ENCODE peak calls at places on chromosomes 7 and 10, in eight cellular contexts. I is ovary, V is colonic mucosa, M is dorsolateral prefrontal cortex, A is GM23338, B is neuronal stem cell, R is lower lobe of right lung, S is neural progenitor cell. K is an unnamed sample.

GRCh38 chr7:114085592-114086490 is 167.0 kb upstream of the PPP1R3A start:
- DNase-seq in I (peak), V (peak), M (no peak), A (peak), B (peak), R (peak), S (peak), K (peak)

GRCh38 chr7:133394369-133394768 is 141.5 kb downstream of the EXOC4 start:
- DNase-seq in I (no peak), V (no peak), M (no peak), A (no peak), B (no peak), R (no peak), S (no peak), K (no peak)

GRCh38 chr10:28381903-28382347 is 79.1 kb upstream of the MPP7 start:
- DNase-seq in I (peak), V (peak), M (peak), A (peak), B (peak), R (peak), S (peak), K (peak)

GRCh38 chr10:73413108-73413527 is 740 bp downstream of the ANXA7 start:
- DNase-seq in I (no peak), V (peak), M (no peak), A (peak), B (no peak), R (no peak), S (peak), K (peak)

GRCh38 chr10:125025341-125025740 is 83.4 kb downstream of the ZRANB1 start:
- DNase-seq in I (peak), V (no peak), M (no peak), A (no peak), B (no peak), R (no peak), S (no peak), K (no peak)

GRCh38 chr7:143284591-143285453 is at the start of gene TMEM139:
- DNase-seq in I (no peak), V (peak), M (peak), A (peak), B (no peak), R (peak), S (peak), K (no peak)

GRCh38 chr7:15687645-15688025 is 1.2 kb upstream of the MEOX2 start:
- DNase-seq in I (peak), V (no peak), M (no peak), A (peak), B (peak), R (no peak), S (peak), K (no peak)

GRCh38 chr7:68246189-68246633 is 1249.6 kb downstream of the TYW1 start:
- DNase-seq in I (no peak), V (no peak), M (peak), A (peak), B (peak), R (no peak), S (peak), K (peak)

GRCh38 chr10:112295853-112296830 is 12.9 kb downstream of the TECTB start:
- DNase-seq in I (no peak), V (no peak), M (no peak), A (no peak), B (no peak), R (no peak), S (no peak), K (no peak)

GRCh38 chr7:95843286-95843685 is 70.9 kb downstream of the DYNC1I1 start:
- DNase-seq in I (no peak), V (no peak), M (no peak), A (peak), B (no peak), R (no peak), S (peak), K (no peak)

GRCh38 chr10:44962870-44963738 is 3.5 kb downstream of the RASSF4 start:
- DNase-seq in I (no peak), V (no peak), M (no peak), A (peak), B (no peak), R (no peak), S (peak), K (peak)

GRCh38 chr10:119614686-119615085 is 17.9 kb upstream of the TIAL1 start:
- DNase-seq in I (no peak), V (no peak), M (no peak), A (no peak), B (no peak), R (no peak), S (no peak), K (no peak)

GRCh38 chr10:79239275-79239779 is 107.9 kb upstream of the PPIF start:
- DNase-seq in I (no peak), V (peak), M (peak), A (peak), B (peak), R (peak), S (peak), K (peak)

GRCh38 chr7:73681031-73681430 is 2.2 kb downstream of the DNAJC30 start:
- DNase-seq in I (no peak), V (no peak), M (no peak), A (no peak), B (no peak), R (no peak), S (no peak), K (no peak)

GRCh38 chr7:151676759-151677158 is 157.1 kb upstream of the RHEB start:
- DNase-seq in I (no peak), V (no peak), M (no peak), A (no peak), B (no peak), R (no peak), S (no peak), K (no peak)

GRCh38 chr10:62666264-62666663 is 138.3 kb upstream of the ADO start:
- DNase-seq in I (no peak), V (no peak), M (no peak), A (no peak), B (no peak), R (no peak), S (no peak), K (no peak)

GRCh38 chr7:70736715-70737460 is 395.1 kb upstream of the GALNT17 start:
- DNase-seq in I (no peak), V (peak), M (no peak), A (peak), B (no peak), R (no peak), S (no peak), K (no peak)

GRCh38 chr7:108488902-108489538 is 32.8 kb upstream of the NRCAM start:
- DNase-seq in I (no peak), V (no peak), M (no peak), A (peak), B (no peak), R (no peak), S (peak), K (no peak)

GRCh38 chr10:122344741-122345258 is 29.7 kb upstream of the PLEKHA1 start:
- DNase-seq in I (no peak), V (peak), M (no peak), A (no peak), B (no peak), R (no peak), S (no peak), K (no peak)

GRCh38 chr10:14253079-14253478 is 77.6 kb downstream of the FRMD4A start:
- DNase-seq in I (no peak), V (no peak), M (no peak), A (no peak), B (no peak), R (no peak), S (no peak), K (no peak)

GRCh38 chr7:70775570-70776156 is 356.3 kb upstream of the GALNT17 start:
- DNase-seq in I (no peak), V (no peak), M (no peak), A (peak), B (no peak), R (no peak), S (no peak), K (no peak)

GRCh38 chr10:114876602-114877300 is 55.2 kb downstream of the FHIP2A start:
- DNase-seq in I (peak), V (peak), M (peak), A (peak), B (peak), R (peak), S (peak), K (no peak)

GRCh38 chr7:108285018-108285368 is 154.8 kb upstream of the LAMB4 start:
- DNase-seq in I (no peak), V (no peak), M (no peak), A (no peak), B (no peak), R (no peak), S (no peak), K (no peak)

DNA sequence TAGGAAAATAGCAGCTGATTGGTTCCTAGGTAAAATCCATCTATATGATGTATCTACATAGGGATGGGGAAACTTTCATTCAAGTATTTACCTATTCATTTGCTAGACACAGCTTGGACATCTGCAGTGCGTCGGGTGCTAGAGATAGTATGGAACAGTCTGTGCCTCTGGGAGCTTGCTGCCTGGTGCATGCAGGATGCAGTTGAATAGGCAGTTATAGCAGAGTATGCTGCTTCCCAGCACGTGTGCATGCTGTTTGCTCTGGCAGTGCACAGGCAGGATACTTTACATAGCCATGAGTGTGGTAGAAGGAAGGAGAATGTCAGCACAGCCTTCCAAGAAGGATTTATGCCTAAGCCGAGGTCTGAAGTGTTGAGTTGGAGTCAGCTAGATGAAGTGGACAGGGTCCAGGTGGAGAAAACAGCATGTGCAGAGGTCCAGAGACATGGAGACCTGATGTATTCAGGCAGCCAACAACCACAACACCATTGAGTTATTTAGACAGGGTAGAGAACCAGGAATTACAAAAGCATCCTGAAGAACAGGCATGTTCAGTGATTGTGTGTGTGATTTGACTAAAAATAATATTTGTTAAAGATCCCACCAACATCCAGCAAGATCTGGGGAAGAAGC is 8.1 kb downstream of the MAP3K8 start:
- DNase-seq in I (no peak), V (no peak), M (no peak), A (no peak), B (no peak), R (no peak), S (no peak), K (no peak)
- H3K27ac ChIP-seq in I (no peak), V (no peak), M (no peak), A (no peak), B (no peak), R (peak), S (no peak), K (no peak)

GRCh38 chr7:27207348-27207985 is 7.6 kb upstream of the HOXA13 start:
- DNase-seq in I (no peak), V (peak), M (no peak), A (no peak), B (no peak), R (no peak), S (no peak), K (no peak)

GRCh38 chr7:27203964-27204594 is 4.2 kb upstream of the HOXA13 start:
- DNase-seq in I (no peak), V (peak), M (no peak), A (no peak), B (no peak), R (no peak), S (no peak), K (no peak)

GRCh38 chr7:27203378-27203953 is 3.6 kb upstream of the HOXA13 start:
- DNase-seq in I (no peak), V (peak), M (no peak), A (no peak), B (no peak), R (no peak), S (no peak), K (no peak)

GRCh38 chr7:27204851-27205322 is 5.0 kb upstream of the HOXA13 start:
- DNase-seq in I (no peak), V (peak), M (no peak), A (peak), B (no peak), R (no peak), S (peak), K (no peak)

GRCh38 chr7:27205325-27206280 is 5.7 kb upstream of the HOXA13 start:
- DNase-seq in I (no peak), V (peak), M (no peak), A (peak), B (no peak), R (no peak), S (peak), K (no peak)
- H3K27ac ChIP-seq in I (no peak), V (peak), M (no peak), A (no peak), B (no peak), R (no peak), S (no peak), K (no peak)

DNA sequence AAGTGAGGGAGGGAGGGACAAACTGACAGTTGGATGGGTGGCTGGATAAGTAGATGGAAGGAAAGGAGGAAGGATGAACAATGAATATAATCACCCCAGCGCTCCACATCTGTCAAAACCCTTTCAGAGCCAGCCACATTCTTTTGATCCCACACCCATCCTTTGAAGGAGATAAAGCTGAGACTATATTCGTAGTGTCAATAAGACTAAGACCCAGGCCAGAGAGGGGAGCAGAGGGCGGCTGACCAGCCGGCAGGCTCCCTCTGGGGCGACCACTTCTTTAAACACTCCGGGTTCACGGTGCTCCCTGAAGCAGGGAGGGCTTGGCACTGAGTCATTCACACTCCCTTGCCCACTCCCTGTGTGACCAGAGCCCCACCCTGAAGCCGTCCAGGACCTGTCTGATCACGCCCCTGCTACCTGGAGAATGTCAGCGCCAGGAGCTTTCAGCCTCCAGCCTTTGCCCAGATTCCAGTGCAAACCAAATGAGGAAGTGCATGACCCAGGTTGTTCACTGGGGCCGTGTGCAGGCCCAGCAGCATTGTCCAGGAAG is 34.3 kb downstream of the UNC5B start:
- DNase-seq in I (no peak), V (peak), M (no peak), A (no peak), B (no peak), R (no peak), S (no peak), K (no peak)
- H3K27ac ChIP-seq in I (no peak), V (peak), M (no peak), A (no peak), B (no peak), R (no peak), S (no peak), K (no peak)

GRCh38 chr10:95399167-95399566 is 108.4 kb upstream of the PDLIM1 start:
- DNase-seq in I (no peak), V (no peak), M (no peak), A (no peak), B (no peak), R (no peak), S (no peak), K (no peak)

GRCh38 chr10:95397747-95398146 is 106.9 kb upstream of the PDLIM1 start:
- DNase-seq in I (no peak), V (no peak), M (no peak), A (no peak), B (no peak), R (no peak), S (no peak), K (no peak)

GRCh38 chr10:95392711-95393164 is 101.9 kb upstream of the PDLIM1 start:
- DNase-seq in I (no peak), V (no peak), M (no peak), A (no peak), B (no peak), R (no peak), S (no peak), K (no peak)

GRCh38 chr10:95394161-95394880 is 103.5 kb upstream of the PDLIM1 start:
- DNase-seq in I (no peak), V (no peak), M (no peak), A (no peak), B (no peak), R (no peak), S (no peak), K (no peak)

DNA sequence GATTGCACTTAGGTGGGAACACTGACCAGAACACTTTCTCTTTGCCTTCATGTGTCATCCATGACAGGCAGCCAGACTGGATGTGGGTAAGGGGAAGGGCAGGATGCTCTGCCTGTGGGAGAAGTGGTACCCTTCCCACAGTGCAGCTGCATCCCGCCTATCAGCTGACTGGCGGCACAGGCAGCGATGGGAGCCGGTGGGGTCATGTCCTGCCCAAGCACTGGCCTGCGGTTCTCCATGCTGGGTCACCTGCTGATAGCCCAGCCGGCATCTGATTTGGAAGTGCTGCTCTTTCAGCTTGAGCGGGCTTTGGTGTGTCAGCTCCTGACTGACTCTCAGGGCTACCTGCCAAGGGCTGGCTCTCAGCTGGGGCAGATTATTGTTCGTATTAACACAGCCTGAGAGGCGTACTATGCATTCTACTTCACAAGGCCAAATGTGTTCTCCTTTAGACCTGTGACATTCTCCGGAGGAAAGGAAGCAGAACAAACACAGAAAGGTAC is 105.2 kb upstream of the PDLIM1 start:
- DNase-seq in I (no peak), V (no peak), M (no peak), A (no peak), B (no peak), R (peak), S (no peak), K (no peak)
- H3K27ac ChIP-seq in I (no peak), V (no peak), M (peak), A (no peak), B (no peak), R (no peak), S (no peak), K (peak)

DNA sequence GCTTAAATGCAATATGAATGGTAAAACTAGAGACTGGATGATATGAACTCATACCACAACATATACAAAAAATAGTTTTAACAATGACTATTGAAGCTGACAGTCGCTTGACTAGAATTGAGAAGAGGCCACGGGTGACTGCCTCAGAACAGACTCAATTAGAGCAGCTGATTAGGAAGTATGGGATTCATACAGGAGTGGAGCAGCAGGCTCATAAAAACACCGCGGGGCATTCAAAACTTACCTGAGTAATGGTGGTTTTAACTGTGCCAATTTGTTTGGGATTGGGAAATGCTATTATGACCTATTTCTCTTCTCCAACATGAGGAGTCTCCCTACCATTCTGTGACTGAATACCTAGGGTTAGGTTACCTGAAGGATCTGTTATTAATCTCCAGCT is 2.1 kb downstream of the CADPS2 start:
- DNase-seq in I (no peak), V (no peak), M (no peak), A (no peak), B (peak), R (no peak), S (peak), K (no peak)
- H3K27ac ChIP-seq in I (no peak), V (no peak), M (no peak), A (no peak), B (no peak), R (no peak), S (no peak), K (no peak)

DNA sequence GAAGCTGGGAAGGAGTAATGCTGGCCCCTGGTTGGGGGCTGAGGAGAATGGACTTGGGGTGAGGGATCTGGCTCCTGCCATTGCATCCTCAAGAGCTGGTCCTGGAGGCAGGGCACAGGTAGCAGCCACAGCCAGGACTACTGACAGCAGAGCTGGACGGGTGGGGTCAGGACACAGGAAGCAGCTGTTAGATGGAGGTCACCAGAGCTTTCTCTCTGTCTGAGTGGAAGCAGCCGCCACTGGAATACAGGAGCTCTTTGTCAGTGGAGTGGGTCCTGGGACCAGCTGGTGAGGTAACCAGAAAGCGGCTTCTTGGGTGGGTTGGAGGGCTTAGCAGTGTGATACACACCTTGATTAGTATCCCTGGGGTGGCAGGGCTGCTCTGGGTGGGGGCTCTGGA is 58.1 kb upstream of the AQP1 start:
- DNase-seq in I (no peak), V (no peak), M (no peak), A (no peak), B (no peak), R (no peak), S (no peak), K (no peak)
- H3K27ac ChIP-seq in I (no peak), V (no peak), M (no peak), A (no peak), B (no peak), R (no peak), S (no peak), K (no peak)

GRCh38 chr10:10055656-10056445 is 961.8 kb upstream of the CELF2 start:
- DNase-seq in I (no peak), V (no peak), M (no peak), A (no peak), B (no peak), R (no peak), S (no peak), K (no peak)

GRCh38 chr10:10056958-10057357 is 960.7 kb upstream of the CELF2 start:
- DNase-seq in I (no peak), V (no peak), M (no peak), A (peak), B (no peak), R (no peak), S (peak), K (no peak)

GRCh38 chr10:10053051-10053450 is 964.6 kb upstream of the CELF2 start:
- DNase-seq in I (no peak), V (no peak), M (no peak), A (no peak), B (no peak), R (no peak), S (no peak), K (no peak)
- H3K27ac ChIP-seq in I (no peak), V (no peak), M (no peak), A (no peak), B (no peak), R (no peak), S (no peak), K (no peak)